ENCODE peak calls at places on chromosomes 13 and 19, in four cellular contexts. M, G, U and H are unnamed samples.

GRCh38 chr13:72651196-72651595 is 76.2 kb downstream of the MZT1 start:
- DNase-seq in M (no peak), G (no peak), U (no peak), H (no peak)

GRCh38 chr13:73677041-73677589 is 457.1 kb downstream of the KLF12 start:
- DNase-seq in M (no peak), G (no peak), U (no peak), H (peak; percentile 51)

GRCh38 chr13:93227906-93228801 is 1.5 kb downstream of the GPC6 start:
- DNase-seq in M (peak; percentile 51), G (no peak), U (no peak), H (peak; percentile 70)

GRCh38 chr13:20197361-20197834 is 4.7 kb upstream of the GJB2 start:
- DNase-seq in M (no peak), G (peak; percentile 36), U (no peak), H (no peak)

GRCh38 chr13:47949799-47950198 is 51.3 kb downstream of the SUCLA2 start:
- DNase-seq in M (no peak), G (no peak), U (no peak), H (no peak)

GRCh38 chr19:14271830-14272229 is 65.9 kb upstream of the ADGRL1 start:
- DNase-seq in M (no peak), G (no peak), U (no peak), H (no peak)

GRCh38 chr19:55486971-55487883 is 1.0 kb upstream of the SSC5D start:
- DNase-seq in M (peak; percentile 74), G (no peak), U (no peak), H (no peak)

GRCh38 chr19:11242864-11243797 is 3.7 kb downstream of the ANGPTL8 start:
- DNase-seq in M (peak; percentile 97), G (no peak), U (peak; percentile 84), H (no peak)

GRCh38 chr13:59879281-59879680 is 284.4 kb downstream of the DIAPH3 start:
- DNase-seq in M (no peak), G (no peak), U (no peak), H (no peak)

GRCh38 chr19:4328243-4328990 is 10.2 kb downstream of the STAP2 start:
- DNase-seq in M (peak; percentile 56), G (no peak), U (peak; percentile 98), H (peak; percentile 69)

GRCh38 chr13:104310861-104311260 is 1244.6 kb upstream of the SLC10A2 start:
- DNase-seq in M (no peak), G (no peak), U (no peak), H (no peak)

GRCh38 chr13:49371943-49372636 is 71.8 kb downstream of the CAB39L start:
- DNase-seq in M (no peak), G (no peak), U (no peak), H (no peak)

GRCh38 chr13:30504081-30504480 is 38.3 kb upstream of the HMGB1 start:
- DNase-seq in M (no peak), G (no peak), U (no peak), H (peak; percentile 24)

GRCh38 chr13:30718661-30719520 is 16.5 kb upstream of the ALOX5AP start:
- DNase-seq in M (no peak), G (peak; percentile 80), U (no peak), H (no peak)

GRCh38 chr19:32018014-32018413 is 327.4 kb upstream of the ZNF507 start:
- DNase-seq in M (peak; percentile 49), G (no peak), U (no peak), H (peak; percentile 76)

GRCh38 chr19:57803594-57804325 is 11.0 kb downstream of the ZNF552 start:
- DNase-seq in M (no peak), G (no peak), U (no peak), H (peak; percentile 50)

DNA sequence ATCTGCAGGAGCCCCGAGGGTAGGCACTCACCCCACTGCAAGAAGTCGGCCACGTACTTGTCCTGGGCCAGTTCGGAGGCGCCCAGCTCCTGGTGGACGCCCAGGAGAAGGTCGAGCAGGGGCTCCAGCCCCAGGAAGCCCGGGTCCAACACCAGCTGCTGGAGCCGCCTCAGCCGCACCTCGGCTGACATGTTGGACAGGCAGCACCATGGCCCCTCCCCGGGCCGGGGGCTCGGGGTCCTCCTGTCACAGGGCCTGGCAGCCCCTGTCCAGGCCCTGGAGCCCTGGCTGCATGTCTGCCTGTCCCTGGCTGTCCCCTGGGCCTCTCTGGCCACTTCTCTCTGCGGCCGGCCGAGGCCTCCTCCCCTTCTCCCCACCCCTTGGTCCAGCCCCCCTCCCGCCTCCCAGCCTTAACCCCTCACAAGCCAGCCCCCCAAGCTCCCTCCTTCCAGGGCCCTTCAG is at the start of gene DMPK:
- DNase-seq in M (no peak), G (no peak), U (no peak), H (no peak)
- H3K27ac ChIP-seq in M (peak within 1 kb of the TSS; percentile 89), G (peak within 1 kb of the TSS; percentile 87), U (no peak within 1 kb of the TSS), H (no peak within 1 kb of the TSS)

DNA sequence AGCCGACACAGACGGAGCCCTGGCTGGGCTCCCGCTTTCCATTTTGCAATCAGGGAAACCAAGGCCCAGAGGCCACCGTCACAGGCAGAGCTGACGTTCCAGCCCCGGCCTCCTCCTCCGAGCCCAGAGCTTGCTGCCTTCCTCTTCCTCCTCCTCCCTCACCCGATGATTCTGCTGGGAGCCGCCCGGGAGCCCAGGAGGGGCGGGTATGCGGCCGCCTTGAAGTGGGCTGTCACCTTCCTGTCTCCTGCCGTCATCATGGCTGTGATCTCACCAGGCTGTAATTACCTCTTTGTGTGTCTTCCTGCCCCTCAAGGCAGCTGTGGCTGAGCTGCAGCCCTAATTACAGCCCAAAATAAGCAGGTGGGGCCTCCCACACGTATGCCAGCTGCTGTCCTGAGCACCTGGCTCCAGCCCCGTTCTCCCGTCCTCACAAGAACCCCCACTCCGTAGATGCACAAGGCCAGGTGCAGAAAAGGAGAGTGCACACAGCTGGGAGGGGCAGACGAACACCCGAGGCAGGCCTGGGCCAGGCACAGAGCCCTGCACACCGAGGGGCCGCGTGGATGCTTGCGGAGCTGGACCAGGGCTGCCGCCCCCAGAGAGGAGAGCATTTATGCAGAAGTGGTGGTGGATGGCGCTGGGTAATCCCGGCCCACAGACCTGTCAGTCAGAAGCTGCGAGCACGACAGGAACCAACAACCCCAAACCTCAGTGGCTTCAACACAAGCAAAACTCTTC is 4.0 kb downstream of the TPGS1 start:
- DNase-seq in M (no peak), G (no peak), U (peak; percentile 87), H (no peak)
- H3K27ac ChIP-seq in M (peak overlapping the region; percentile 51), G (no peak overlapping the region), U (peak overlapping the region; percentile 96), H (peak overlapping the region; percentile 78)

GRCh38 chr13:82674546-82674945 is 1207.7 kb downstream of the SLITRK1 start:
- DNase-seq in M (no peak), G (no peak), U (no peak), H (no peak)
- H3K27ac ChIP-seq in M (no peak overlapping the region), G (no peak overlapping the region), U (no peak overlapping the region), H (no peak overlapping the region)

GRCh38 chr13:19083340-19083739 is 98.3 kb downstream of the TUBA3C start:
- DNase-seq in M (no peak), G (no peak), U (no peak), H (no peak)
- H3K27ac ChIP-seq in M (no peak overlapping the region), G (no peak overlapping the region), U (no peak overlapping the region), H (no peak overlapping the region)

DNA sequence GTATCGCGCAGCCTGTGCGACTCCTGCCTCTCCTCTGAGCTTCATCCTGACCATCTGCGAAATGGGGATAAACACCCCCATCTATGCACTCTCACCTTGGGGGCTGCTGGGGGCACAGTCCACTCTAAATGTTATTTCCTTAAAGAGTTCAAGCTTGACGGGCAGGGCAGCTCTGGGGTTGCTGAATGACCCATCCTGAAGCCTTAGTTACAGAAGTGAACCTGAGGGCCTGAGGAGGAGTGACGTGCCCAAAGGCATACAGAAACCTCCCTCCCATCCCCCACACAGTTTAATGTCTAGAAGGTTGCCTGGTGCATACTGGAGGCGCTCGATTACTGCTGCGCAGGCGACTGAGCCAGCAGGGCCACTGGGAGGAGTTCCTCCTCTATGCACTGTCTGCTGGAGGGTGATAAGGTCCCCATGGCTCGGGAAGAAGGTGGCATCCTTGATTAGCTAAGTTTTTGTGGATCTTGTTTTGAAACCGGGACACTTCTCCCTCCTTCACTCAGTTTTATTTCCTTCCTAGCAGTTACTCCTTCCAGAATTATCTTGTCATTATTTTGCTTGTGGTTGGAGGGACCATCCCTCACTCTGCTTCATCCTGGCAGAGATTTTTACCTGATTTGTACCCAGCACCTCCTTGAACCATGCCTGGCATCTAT is 572 bp upstream of the FKBP8 start:
- DNase-seq in M (peak; percentile 57), G (peak; percentile 41), U (peak; percentile 74), H (no peak)
- H3K27ac ChIP-seq in M (peak overlapping the region; percentile 97), G (peak overlapping the region; percentile 77), U (peak overlapping the region; percentile 40), H (peak overlapping the region; percentile 4)